ENCODE peak calls at places on chromosome 7, in seven cellular contexts. J is hepatocyte, B is mucosa of descending colon, S is left ventricle myocardium inferior, A is colonic mucosa, H is H1, Y is upper lobe of right lung. D is an unnamed sample. For H3K9me3 and H3K4me1, the result is how much of the 10 kb centered on the place peaks cover.

GRCh38 chr7:8702807-8703206 is 269.4 kb downstream of the NXPH1 start:
- DNase-seq in B (no peak), H (no peak), S (no peak), Y (no peak), A (no peak), J (no peak), D (no peak)

GRCh38 chr7:30225863-30226361 is 58.5 kb upstream of the ZNRF2 start:
- DNase-seq in H (no peak), J (peak), A (peak), B (peak), Y (peak), S (peak), D (peak)

GRCh38 chr7:103809229-103809994 is 180.0 kb downstream of the RELN start:
- DNase-seq in H (no peak), Y (no peak), S (no peak), B (no peak), A (no peak), J (no peak), D (no peak)

GRCh38 chr7:72268826-72269225 is 143.3 kb downstream of the CALN1 start:
- DNase-seq in J (no peak), S (no peak), H (no peak), B (no peak), Y (no peak), A (no peak), D (no peak)

GRCh38 chr7:140923358-140924006 is 1.2 kb downstream of the BRAF start:
- DNase-seq in Y (no peak), J (peak), H (no peak), A (peak), B (peak), S (no peak), D (no peak)

GRCh38 chr7:95002726-95003125 is 95.3 kb downstream of the PPP1R9A start:
- DNase-seq in Y (no peak), J (no peak), H (no peak), B (peak), A (peak), S (no peak), D (no peak)

GRCh38 chr7:2814682-2815522 is 29.2 kb downstream of the GNA12 start:
- DNase-seq in J (peak), A (no peak), H (peak), B (no peak), Y (peak), S (no peak), D (no peak)

GRCh38 chr7:46970131-46970430 is 611.8 kb downstream of the TNS3 start:
- DNase-seq in S (no peak), Y (no peak), A (no peak), B (no peak), H (no peak), J (no peak), D (no peak)

GRCh38 chr7:2617710-2617975 is 14.1 kb upstream of the TTYH3 start:
- DNase-seq in A (no peak), S (peak), Y (no peak), J (no peak), H (no peak), B (no peak), D (no peak)

GRCh38 chr7:43602271-43602670 is 19.4 kb downstream of the STK17A start:
- DNase-seq in S (no peak), J (no peak), H (no peak), B (no peak), A (no peak), Y (no peak), D (no peak)

GRCh38 chr7:27104244-27105149 is 2.0 kb upstream of the HOXA2 start:
- DNase-seq in Y (no peak), S (no peak), H (no peak), B (no peak), J (no peak), A (no peak), D (no peak)

GRCh38 chr7:111232249-111233084 is 141.5 kb downstream of the LRRN3 start:
- DNase-seq in J (no peak), A (no peak), H (no peak), S (no peak), Y (no peak), B (no peak), D (no peak)

GRCh38 chr7:139034336-139034735 is 1.5 kb downstream of the ZC3HAV1L start:
- DNase-seq in Y (no peak), H (no peak), A (no peak), J (no peak), B (no peak), S (no peak), D (no peak)

GRCh38 chr7:41148521-41148951 is 554.4 kb downstream of the INHBA start:
- DNase-seq in Y (no peak), H (no peak), S (no peak), B (no peak), J (no peak), A (no peak), D (no peak)

GRCh38 chr7:16492513-16493062 is 27.1 kb upstream of the SOSTDC1 start:
- DNase-seq in Y (no peak), S (no peak), H (no peak), J (peak), A (no peak), B (peak), D (no peak)

GRCh38 chr7:55437375-55437774 is 72.2 kb downstream of the LANCL2 start:
- DNase-seq in H (no peak), B (no peak), J (no peak), S (no peak), A (no peak), Y (no peak), D (no peak)

GRCh38 chr7:78127009-78127408 is 328.4 kb downstream of the PHTF2 start:
- DNase-seq in S (no peak), Y (no peak), A (no peak), H (no peak), B (no peak), J (no peak), D (no peak)

GRCh38 chr7:28065721-28066285 is 114.8 kb downstream of the JAZF1 start:
- DNase-seq in S (no peak), B (no peak), A (no peak), Y (no peak), J (peak), H (no peak), D (no peak)

GRCh38 chr7:69465262-69465661 is 133.0 kb upstream of the AUTS2 start:
- DNase-seq in J (no peak), A (no peak), B (no peak), S (no peak), H (no peak), Y (no peak), D (no peak)

GRCh38 chr7:2336626-2337025 is 18.0 kb upstream of the EIF3B start:
- DNase-seq in S (no peak), A (no peak), Y (no peak), J (no peak), H (no peak), B (no peak), D (no peak)

DNA sequence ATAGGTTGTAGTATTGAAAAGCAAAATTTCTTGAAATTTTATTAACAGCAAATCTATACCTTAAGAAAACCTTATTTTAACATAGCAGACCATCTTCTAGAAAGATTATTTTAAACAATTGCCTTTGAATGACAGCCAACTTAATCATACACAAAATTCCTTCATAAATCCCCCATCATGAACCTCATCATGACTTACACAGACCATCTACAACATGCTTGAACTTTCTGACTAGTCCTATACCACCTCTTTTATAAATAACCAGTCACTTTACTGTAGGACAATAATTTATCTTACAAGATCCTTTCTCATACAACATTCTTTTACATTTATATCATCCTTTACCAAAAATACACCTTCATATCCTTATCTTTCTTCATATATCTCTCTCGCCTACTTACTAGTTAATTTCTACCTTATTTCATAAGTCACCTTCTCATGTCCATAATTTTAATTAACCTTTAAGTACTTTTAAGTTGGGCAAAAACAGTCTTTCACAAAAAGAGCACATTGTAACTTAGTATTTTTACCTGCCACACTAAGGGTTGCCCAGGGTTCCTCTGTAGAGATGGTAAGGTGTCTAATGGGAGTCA is 16.6 kb upstream of the PTN start:
- DNase-seq in H (no peak), Y (no peak), J (no peak), B (no peak), S (no peak), A (no peak), D (no peak)
- H3K9me3 ChIP-seq in H (half or more), Y (under half), J (under half), B (under half), S (under half), A (under half), D (under half)

GRCh38 chr7:92417913-92418312 is 29.4 kb upstream of the GATAD1 start:
- DNase-seq in J (no peak), H (no peak), S (no peak), Y (no peak), B (no peak), A (no peak), D (no peak)
- TF ChIP-seq CTCF in J (no peak), H (peak), S (no peak), Y (no peak), B (no peak), A (no peak), D (no peak)

DNA sequence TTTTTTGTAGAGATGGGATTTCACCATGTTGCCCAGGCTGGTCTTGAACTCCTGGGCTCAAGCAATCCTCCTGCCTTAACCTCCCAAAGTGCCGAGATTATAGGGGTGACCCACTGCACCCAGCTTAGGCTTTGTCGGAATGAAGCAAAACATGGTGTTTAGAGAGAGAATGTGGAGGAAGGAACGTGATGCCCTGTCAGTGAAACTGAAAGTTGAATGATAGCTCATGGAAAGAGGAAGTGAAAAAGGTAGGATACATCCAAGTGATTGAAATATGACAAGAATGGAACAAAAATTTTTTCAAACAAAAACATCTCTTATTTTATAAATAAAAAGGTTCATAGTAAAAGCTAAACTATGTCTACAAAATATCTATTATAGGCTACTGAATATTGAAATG is 5.9 kb downstream of the AKAP9 start:
- DNase-seq in B (no peak), H (no peak), Y (no peak), J (no peak), S (no peak), A (no peak), D (no peak)
- H3K4me1 ChIP-seq in B (under half), H (under half), Y (under half), J (under half), S (half or more), A (under half), D (under half)

GRCh38 chr7:157635148-157635500 is 298.3 kb downstream of the DNAJB6 start:
- DNase-seq in H (no peak), A (no peak), S (no peak), Y (peak), J (no peak), B (no peak), D (no peak)
- H3K9me3 ChIP-seq in H (under half), A (under half), S (under half), Y (under half), J (under half), B (under half), D (under half)

GRCh38 chr7:142854505-142855400 is at the start of gene EPHB6:
- DNase-seq in B (peak), A (peak), J (peak), H (no peak), Y (peak), S (peak), D (peak)
- TF ChIP-seq CTCF in B (no peak), A (no peak), J (no peak), H (no peak), Y (no peak), S (no peak), D (no peak)

GRCh38 chr7:102283477-102284189 is 3.0 kb upstream of the SH2B2 start:
- DNase-seq in Y (no peak), J (no peak), H (no peak), B (no peak), A (no peak), S (no peak), D (no peak)
- H3K4me1 ChIP-seq in Y (under half), J (under half), H (under half), B (under half), A (under half), S (under half), D (under half)

GRCh38 chr7:159137906-159138305 is 6.8 kb downstream of the VIPR2 start:
- DNase-seq in J (no peak), H (no peak), B (no peak), S (no peak), A (no peak), Y (no peak), D (no peak)

GRCh38 chr7:159136442-159136841 is 8.2 kb downstream of the VIPR2 start:
- DNase-seq in J (no peak), B (no peak), H (no peak), A (no peak), S (no peak), Y (no peak), D (no peak)

GRCh38 chr7:159136846-159137245 is 7.8 kb downstream of the VIPR2 start:
- DNase-seq in H (no peak), Y (no peak), J (no peak), A (no peak), B (no peak), S (no peak), D (no peak)

GRCh38 chr7:159138508-159138907 is 6.2 kb downstream of the VIPR2 start:
- DNase-seq in H (no peak), B (no peak), J (no peak), S (no peak), Y (no peak), A (no peak), D (no peak)

DNA sequence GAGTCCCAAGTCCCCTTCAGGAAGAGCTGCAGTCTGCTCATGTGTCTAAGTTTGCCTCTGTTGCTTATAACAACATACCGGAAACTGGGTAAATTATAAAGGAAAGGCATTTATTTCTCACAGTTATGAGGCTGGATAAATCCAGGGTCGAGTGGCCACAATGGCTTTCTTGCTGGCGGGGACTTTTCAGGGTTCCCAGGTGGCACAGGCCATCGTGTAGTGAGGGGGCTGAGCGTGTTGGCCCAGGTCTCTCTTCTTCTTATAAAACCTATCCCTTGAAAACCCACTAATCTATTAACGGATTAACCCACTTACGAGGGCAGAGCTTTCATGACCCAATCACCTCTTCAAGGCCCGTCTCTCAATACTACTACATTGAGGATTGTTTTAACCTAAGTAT is 8.7 kb downstream of the VIPR2 start:
- DNase-seq in H (no peak), A (no peak), J (no peak), S (no peak), Y (peak), B (no peak), D (no peak)
- H3K9me3 ChIP-seq in H (under half), A (under half), J (under half), S (under half), Y (under half), B (under half), D (under half)

DNA sequence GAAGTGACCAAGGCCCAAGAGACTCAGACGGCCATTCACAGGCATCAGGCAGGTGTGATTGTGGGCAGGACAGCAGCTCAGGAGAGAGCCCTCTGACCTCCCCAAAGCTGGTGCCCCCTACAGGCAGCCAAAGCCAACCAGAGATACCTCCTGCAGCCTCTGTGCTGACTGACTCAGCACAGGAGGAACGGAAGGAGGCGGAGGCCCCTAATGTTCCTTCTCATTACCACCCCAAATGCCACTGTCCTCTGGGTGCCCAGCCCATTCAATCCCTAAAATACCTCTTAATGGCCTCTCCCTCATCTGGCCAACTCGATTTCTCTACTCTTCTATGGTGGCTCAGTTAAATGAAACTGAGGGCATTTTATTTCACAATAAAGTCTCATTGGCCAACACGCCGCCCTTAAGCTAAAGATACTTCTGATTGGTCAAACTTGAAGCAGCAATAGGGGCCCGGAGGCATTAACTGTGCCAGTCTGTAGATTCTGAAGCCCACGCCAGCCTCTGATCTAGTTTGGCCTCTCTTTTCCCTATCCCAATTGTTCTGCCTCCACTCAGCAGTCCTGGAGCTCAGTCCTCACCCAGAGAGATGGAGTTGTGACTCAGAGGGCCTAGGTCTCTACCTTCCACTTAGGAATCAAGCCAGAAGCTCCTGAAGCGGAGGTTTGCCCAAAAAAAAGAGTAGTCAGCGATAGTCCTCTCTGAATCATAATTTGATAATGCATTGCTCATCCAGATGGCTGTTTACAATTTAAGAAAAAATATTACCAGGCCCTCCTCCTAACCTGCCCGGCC is 1.2 kb downstream of the CYREN start:
- DNase-seq in H (peak), B (peak), Y (no peak), J (peak), A (peak), S (no peak), D (no peak)
- TF ChIP-seq CTCF in H (peak), B (no peak), Y (peak), J (peak), A (peak), S (peak), D (peak)

GRCh38 chr7:92767427-92767826 is 68.9 kb downstream of the CDK6 start:
- DNase-seq in B (no peak), S (no peak), Y (no peak), J (no peak), H (no peak), A (no peak), D (no peak)
- H3K4me1 ChIP-seq in B (under half), S (half or more), Y (under half), J (under half), H (under half), A (under half), D (under half)

DNA sequence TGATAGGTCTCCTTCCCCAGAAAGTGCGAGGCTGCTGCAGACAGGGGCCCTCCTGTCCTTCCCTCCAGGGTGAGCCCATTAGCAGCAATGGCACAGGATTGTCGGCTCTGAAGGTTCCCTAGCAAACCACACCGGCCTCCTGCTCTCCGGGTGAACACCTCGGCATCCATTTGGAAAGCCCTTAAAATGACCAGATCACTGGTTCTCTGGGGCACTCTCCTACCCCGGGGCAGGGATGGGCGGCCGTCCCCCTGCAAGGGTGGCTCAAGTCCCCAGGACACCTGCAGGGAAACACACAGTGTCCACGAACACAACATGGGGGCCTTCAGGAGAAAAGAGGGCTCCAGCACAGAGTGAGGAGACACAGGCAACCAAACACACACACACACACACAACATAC is 459.1 kb downstream of the PTPRN2 start:
- DNase-seq in S (no peak), J (no peak), B (no peak), A (no peak), Y (peak), H (no peak), D (no peak)
- H3K9me3 ChIP-seq in S (under half), J (under half), B (under half), A (under half), Y (under half), H (under half), D (under half)